ENCODE peak calls at places on chromosomes 16 and 17, in seven cellular contexts. K, V, R, O, F, C and P are unnamed samples.

GRCh38 chr17:68903294-68903693 is 51.9 kb downstream of the ABCA8 start:
- DNase-seq in K (no peak), F (no peak), R (no peak), O (no peak), V (no peak), C (no peak), P (no peak)

GRCh38 chr16:2836646-2837508 is 6.8 kb downstream of the ZG16B start:
- DNase-seq in O (no peak), F (peak; percentile 41), R (no peak), C (no peak), V (no peak), K (no peak), P (peak; percentile 62)

GRCh38 chr17:35586569-35587073 is 501 bp upstream of the AP2B1 start:
- DNase-seq in C (no peak), K (no peak), F (peak; percentile 9), O (no peak), R (no peak), V (no peak), P (no peak)

GRCh38 chr17:55266051-55266957 is 1.5 kb downstream of the HLF start:
- DNase-seq in F (peak; percentile 9), K (peak; percentile 54), O (no peak), R (no peak), C (peak; percentile 49), V (peak; percentile 43), P (no peak)

GRCh38 chr16:16025214-16025968 is 76.0 kb downstream of the ABCC1 start:
- DNase-seq in K (no peak), F (peak; percentile 98), O (no peak), R (no peak), V (no peak), C (no peak), P (peak; percentile 96)

GRCh38 chr16:10678655-10679054 is 16.1 kb downstream of the TEKT5 start:
- DNase-seq in K (no peak), C (no peak), R (no peak), V (no peak), O (no peak), F (no peak), P (no peak)

GRCh38 chr17:17119533-17119932 is 77.3 kb downstream of the MPRIP start:
- DNase-seq in C (no peak), O (no peak), F (peak; percentile 74), V (no peak), R (no peak), K (no peak), P (peak; percentile 93)

GRCh38 chr17:72677714-72678390 is 414.6 kb downstream of the SLC39A11 start:
- DNase-seq in R (no peak), C (no peak), V (no peak), K (no peak), O (no peak), F (peak; percentile 41), P (peak; percentile 78)

GRCh38 chr16:20765732-20766131 is 1.9 kb downstream of the ACSM3 start:
- DNase-seq in R (no peak), V (no peak), F (no peak), K (no peak), C (no peak), O (no peak), P (no peak)

GRCh38 chr17:66459811-66460270 is 157.4 kb downstream of the PRKCA start:
- DNase-seq in O (peak; percentile 77), F (peak; percentile 99), V (no peak), R (no peak), C (no peak), K (no peak), P (peak; percentile 92)

GRCh38 chr17:11853321-11854151 is 143.7 kb downstream of the ZNF18 start:
- DNase-seq in V (no peak), K (peak; percentile 52), C (no peak), F (no peak), R (no peak), O (no peak), P (no peak)

GRCh38 chr16:19020689-19021088 is 37.0 kb downstream of the TMC7 start:
- DNase-seq in K (no peak), C (no peak), V (no peak), O (no peak), F (no peak), R (no peak), P (no peak)

GRCh38 chr17:7856081-7856791 is 1.1 kb downstream of the NAA38 start:
- DNase-seq in F (peak; percentile 66), V (peak; percentile 59), R (peak; percentile 45), O (no peak), K (peak; percentile 42), C (no peak), P (peak; percentile 92)

GRCh38 chr16:25121824-25122600 is 10.5 kb downstream of the LCMT1 start:
- DNase-seq in O (no peak), F (no peak), R (no peak), C (no peak), K (no peak), V (no peak), P (no peak)
- H4K20me1 ChIP-seq in O (no peaks in the 10 kb centered on the region), F (peaks cover under 1% of the 10 kb centered on the region), R (no peaks in the 10 kb centered on the region), C (peaks cover 26% of the 10 kb centered on the region), K (no peaks in the 10 kb centered on the region), V (peaks cover 8% of the 10 kb centered on the region), P (peaks cover 29% of the 10 kb centered on the region)

DNA sequence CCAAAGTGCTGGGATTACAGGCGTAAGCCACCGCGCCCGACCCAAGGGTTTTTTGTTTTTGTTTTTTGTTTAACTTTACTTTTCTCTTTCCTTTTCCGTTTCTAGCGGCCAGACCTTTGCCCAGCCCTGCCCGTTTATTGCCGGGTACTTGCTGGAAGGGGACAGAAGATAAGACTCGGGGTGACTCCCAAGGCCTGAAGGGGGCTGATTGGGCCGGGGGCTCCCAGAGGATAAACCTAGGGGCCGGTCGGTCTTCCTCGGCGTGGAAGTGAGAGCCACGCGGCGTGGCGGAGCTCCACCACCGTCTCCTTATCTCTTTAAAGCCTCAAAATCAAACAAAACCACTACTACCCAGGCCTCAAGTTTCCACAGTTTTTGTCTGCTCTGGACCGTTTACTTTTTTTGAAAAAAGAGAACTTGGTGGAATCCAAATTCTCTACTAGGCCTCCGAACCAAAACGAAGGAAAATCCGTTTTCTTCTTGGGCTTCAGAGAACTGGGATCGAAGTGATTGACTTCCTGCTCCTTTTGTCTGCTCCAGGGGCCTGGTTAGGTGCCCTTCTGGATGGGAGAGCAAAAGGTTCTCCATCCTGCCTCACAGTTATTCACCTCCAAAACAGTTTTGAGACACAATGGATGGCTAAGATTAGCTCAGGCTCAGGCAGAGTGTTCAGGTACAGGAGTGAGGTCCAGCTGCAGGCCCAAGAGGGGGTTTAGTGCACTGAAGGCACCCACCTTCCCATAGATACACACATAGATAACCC is 8.5 kb upstream of the HOXB9 start:
- DNase-seq in V (no peak), F (no peak), K (no peak), O (no peak), R (no peak), C (no peak), P (peak; percentile 77)
- H3K27me3 ChIP-seq in V (peaks cover 100% of the 10 kb centered on the region), F (peaks cover 87% of the 10 kb centered on the region), K (peaks cover 97% of the 10 kb centered on the region), O (no peaks in the 10 kb centered on the region), R (peaks cover 34% of the 10 kb centered on the region), C (peaks cover 100% of the 10 kb centered on the region), P (peaks cover 100% of the 10 kb centered on the region)

GRCh38 chr17:39045948-39046679 is 78.9 kb upstream of the FBXO47 start:
- DNase-seq in V (no peak), C (peak; percentile 56), K (peak; percentile 93), F (no peak), R (no peak), O (no peak), P (no peak)
- H2AFZ ChIP-seq in V (no peak overlapping the region), C (peak overlapping the region; percentile 63), K (no peak overlapping the region), F (no peak overlapping the region), R (no peak overlapping the region), O (no peak overlapping the region), P (no peak overlapping the region)

GRCh38 chr17:313911-314613 is 38.5 kb downstream of the RPH3AL start:
- DNase-seq in K (no peak), V (no peak), R (no peak), F (no peak), C (no peak), O (no peak), P (peak; percentile 55)
- H4K20me1 ChIP-seq in K (no peaks in the 10 kb centered on the region), V (no peaks in the 10 kb centered on the region), R (no peaks in the 10 kb centered on the region), F (no peaks in the 10 kb centered on the region), C (no peaks in the 10 kb centered on the region), O (no peaks in the 10 kb centered on the region), P (no peaks in the 10 kb centered on the region)

GRCh38 chr17:9845306-9845705 is 19.6 kb downstream of the GLP2R start:
- DNase-seq in F (no peak), O (no peak), C (no peak), K (peak; percentile 6), V (no peak), R (no peak), P (no peak)
- H3K27me3 ChIP-seq in F (no peaks in the 10 kb centered on the region), O (no peaks in the 10 kb centered on the region), C (no peaks in the 10 kb centered on the region), K (no peaks in the 10 kb centered on the region), V (peaks cover 5% of the 10 kb centered on the region), R (peaks cover 2% of the 10 kb centered on the region), P (no peaks in the 10 kb centered on the region)

GRCh38 chr16:88063201-88063773 is 112.1 kb downstream of the BANP start:
- DNase-seq in F (peak; percentile 94), C (no peak), K (no peak), O (peak; percentile 4), R (no peak), V (peak; percentile 87), P (peak; percentile 98)
- H2AFZ ChIP-seq in F (peak overlapping the region; percentile 57), C (no peak overlapping the region), K (no peak overlapping the region), O (no peak overlapping the region), R (no peak overlapping the region), V (peak overlapping the region; percentile 7), P (peak overlapping the region; percentile 52)